ENCODE peak calls at places on chromosomes 13 and 19, in five cellular contexts. F is ELR; S is effector memory CD4-positive, alpha-beta T cell; I is dorsolateral prefrontal cortex; L is CD4-positive, CD25-positive, alpha-beta regulatory T cell. J is an unnamed sample.

GRCh38 chr19:34432797-34433196 is 4.6 kb downstream of the UBA2 start:
- DNase-seq in I (no peak), L (no peak), S (no peak), F (no peak), J (no peak)

GRCh38 chr19:18939922-18940775 is 868 bp downstream of the HOMER3 start:
- DNase-seq in S (no peak), I (no peak), L (no peak), F (peak), J (peak)

GRCh38 chr13:24264976-24265375 is 44.4 kb upstream of the C1QTNF9 start:
- DNase-seq in F (no peak), I (no peak), L (peak), S (peak), J (no peak)

GRCh38 chr13:60165391-60166099 is 1.8 kb upstream of the DIAPH3 start:
- DNase-seq in F (no peak), S (no peak), L (no peak), I (no peak), J (no peak)

GRCh38 chr19:13917888-13918406 is 11.9 kb downstream of the CC2D1A start:
- DNase-seq in L (no peak), F (no peak), S (no peak), I (no peak), J (no peak)

GRCh38 chr13:99941086-99941485 is 30.5 kb downstream of the ZIC5 start:
- DNase-seq in F (no peak), L (no peak), I (no peak), S (no peak), J (no peak)

GRCh38 chr19:6378036-6378435 is 2.3 kb upstream of the PSPN start:
- DNase-seq in F (no peak), S (no peak), I (no peak), L (no peak), J (peak)

GRCh38 chr19:45777395-45777961 is 4.8 kb downstream of the DMPK start:
- DNase-seq in I (no peak), F (no peak), S (no peak), L (no peak), J (no peak)

GRCh38 chr19:33202546-33203507 is 8.7 kb downstream of the LRP3 start:
- DNase-seq in S (no peak), F (no peak), L (no peak), I (no peak), J (no peak)

GRCh38 chr19:16324384-16325160 is at the start of gene KLF2:
- DNase-seq in F (peak), I (peak), S (peak), L (peak), J (peak)

GRCh38 chr19:58274771-58275199 is 4.0 kb upstream of the ZNF8 start:
- DNase-seq in S (no peak), F (peak), L (no peak), I (peak), J (no peak)

GRCh38 chr19:54096642-54097106 is 3.9 kb downstream of the OSCAR start:
- DNase-seq in L (no peak), I (no peak), F (peak), S (no peak), J (peak)

GRCh38 chr19:46036745-46037126 is 4.1 kb downstream of the IGFL4 start:
- DNase-seq in L (no peak), F (no peak), I (no peak), S (no peak), J (no peak)

GRCh38 chr13:104694397-104694796 is 1628.2 kb upstream of the SLC10A2 start:
- DNase-seq in L (no peak), I (no peak), S (no peak), F (no peak), J (no peak)

GRCh38 chr13:78032132-78032531 is 113.5 kb upstream of the EDNRB start:
- DNase-seq in I (no peak), F (no peak), S (no peak), L (no peak), J (no peak)

GRCh38 chr13:113930711-113931637 is 42.9 kb downstream of the C13orf46 start:
- DNase-seq in S (peak), L (no peak), F (peak), I (no peak), J (no peak)

GRCh38 chr13:46288570-46289259 is 77.0 kb downstream of the LRRC63 start:
- DNase-seq in I (no peak), L (peak), S (no peak), F (peak), J (peak)

GRCh38 chr13:97310809-97311436 is 88.8 kb downstream of the MBNL2 start:
- DNase-seq in F (no peak), I (no peak), S (no peak), L (no peak), J (no peak)

J was measured in EL.